ENCODE peak calls at places on chromosomes 5 and 9, in six cellular contexts. One of them, this sample, is unnamed.

GRCh38 chr9:37300620-37301368 is 121.7 kb upstream of the GRHPR start:
- DNase-seq in K562: peak
- DNase-seq in mammary epithelial cell: peak
- DNase-seq in BJ: no peak
- DNase-seq in Caco-2: no peak
- DNase-seq in brain microvascular endothelial cell: no peak
- DNase-seq in this sample: no peak

GRCh38 chr9:91930475-91930874 is 19.6 kb downstream of the ROR2 start:
- DNase-seq in K562: no peak
- DNase-seq in mammary epithelial cell: peak
- DNase-seq in BJ: no peak
- DNase-seq in Caco-2: no peak
- DNase-seq in brain microvascular endothelial cell: peak
- DNase-seq in this sample: no peak

GRCh38 chr9:20651926-20652325 is 29.6 kb upstream of the MLLT3 start:
- DNase-seq in K562: no peak
- DNase-seq in mammary epithelial cell: no peak
- DNase-seq in BJ: no peak
- DNase-seq in Caco-2: no peak
- DNase-seq in brain microvascular endothelial cell: no peak
- DNase-seq in this sample: no peak

GRCh38 chr5:135481908-135482307 is 29.8 kb upstream of the TIFAB start:
- DNase-seq in K562: no peak
- DNase-seq in mammary epithelial cell: no peak
- DNase-seq in BJ: no peak
- DNase-seq in Caco-2: no peak
- DNase-seq in brain microvascular endothelial cell: no peak
- DNase-seq in this sample: no peak

GRCh38 chr9:111482656-111483418 is 1.3 kb downstream of the ECPAS start:
- DNase-seq in K562: peak
- DNase-seq in mammary epithelial cell: peak
- DNase-seq in BJ: no peak
- DNase-seq in Caco-2: peak
- DNase-seq in brain microvascular endothelial cell: peak
- DNase-seq in this sample: peak

GRCh38 chr9:33184947-33185346 is 17.8 kb upstream of the B4GALT1 start:
- DNase-seq in K562: peak
- DNase-seq in mammary epithelial cell: no peak
- DNase-seq in BJ: no peak
- DNase-seq in Caco-2: no peak
- DNase-seq in brain microvascular endothelial cell: no peak
- DNase-seq in this sample: no peak

GRCh38 chr5:11857391-11857790 is 46.9 kb downstream of the CTNND2 start:
- DNase-seq in K562: no peak
- DNase-seq in mammary epithelial cell: no peak
- DNase-seq in BJ: no peak
- DNase-seq in Caco-2: no peak
- DNase-seq in brain microvascular endothelial cell: no peak
- DNase-seq in this sample: no peak

GRCh38 chr5:154829589-154830218 is 20.7 kb downstream of the FAXDC2 start:
- DNase-seq in K562: no peak
- DNase-seq in mammary epithelial cell: peak
- DNase-seq in BJ: no peak
- DNase-seq in Caco-2: no peak
- DNase-seq in brain microvascular endothelial cell: no peak
- DNase-seq in this sample: no peak

GRCh38 chr5:66306105-66306843 is 162.2 kb downstream of the SREK1 start:
- DNase-seq in K562: peak
- DNase-seq in mammary epithelial cell: peak
- DNase-seq in BJ: peak
- DNase-seq in Caco-2: peak
- DNase-seq in brain microvascular endothelial cell: peak
- DNase-seq in this sample: peak

GRCh38 chr9:3879731-3880493 is 354.1 kb upstream of the RFX3 start:
- DNase-seq in K562: no peak
- DNase-seq in mammary epithelial cell: peak
- DNase-seq in BJ: no peak
- DNase-seq in Caco-2: no peak
- DNase-seq in brain microvascular endothelial cell: no peak
- DNase-seq in this sample: no peak

GRCh38 chr9:128333368-128333969 is 6.9 kb upstream of the SLC27A4 start:
- DNase-seq in K562: no peak
- DNase-seq in mammary epithelial cell: no peak
- DNase-seq in BJ: no peak
- DNase-seq in Caco-2: peak
- DNase-seq in brain microvascular endothelial cell: no peak
- DNase-seq in this sample: no peak

GRCh38 chr9:129469188-129469987 is 151.5 kb downstream of the C9orf50 start:
- DNase-seq in K562: no peak
- DNase-seq in mammary epithelial cell: no peak
- DNase-seq in BJ: no peak
- DNase-seq in Caco-2: peak
- DNase-seq in brain microvascular endothelial cell: no peak
- DNase-seq in this sample: no peak

GRCh38 chr9:127926961-127927456 is 3.6 kb downstream of the PIP5KL1 start:
- DNase-seq in K562: no peak
- DNase-seq in mammary epithelial cell: peak
- DNase-seq in BJ: no peak
- DNase-seq in Caco-2: no peak
- DNase-seq in brain microvascular endothelial cell: no peak
- DNase-seq in this sample: no peak

GRCh38 chr9:136007906-136008692 is 46.9 kb upstream of the UBAC1 start:
- DNase-seq in K562: no peak
- DNase-seq in mammary epithelial cell: peak
- DNase-seq in BJ: peak
- DNase-seq in Caco-2: no peak
- DNase-seq in brain microvascular endothelial cell: peak
- DNase-seq in this sample: no peak

GRCh38 chr9:106885451-106885850 is 22.5 kb downstream of the ZNF462 start:
- DNase-seq in K562: no peak
- DNase-seq in mammary epithelial cell: peak
- DNase-seq in BJ: peak
- DNase-seq in Caco-2: no peak
- DNase-seq in brain microvascular endothelial cell: peak
- DNase-seq in this sample: no peak

GRCh38 chr5:52948418-52949076 is 40.6 kb upstream of the ITGA2 start:
- DNase-seq in K562: peak
- DNase-seq in mammary epithelial cell: peak
- DNase-seq in BJ: peak
- DNase-seq in Caco-2: peak
- DNase-seq in brain microvascular endothelial cell: peak
- DNase-seq in this sample: no peak

GRCh38 chr5:6439588-6440550 is 8.8 kb upstream of the UBE2QL1 start:
- DNase-seq in K562: no peak
- DNase-seq in mammary epithelial cell: peak
- DNase-seq in BJ: no peak
- DNase-seq in Caco-2: no peak
- DNase-seq in brain microvascular endothelial cell: no peak
- DNase-seq in this sample: no peak

GRCh38 chr5:178306430-178307225 is 74.0 kb upstream of the PHYKPL start:
- DNase-seq in K562: no peak
- DNase-seq in mammary epithelial cell: no peak
- DNase-seq in BJ: no peak
- DNase-seq in Caco-2: no peak
- DNase-seq in brain microvascular endothelial cell: no peak
- DNase-seq in this sample: no peak

GRCh38 chr5:78569441-78569840 is 79.1 kb downstream of the LHFPL2 start:
- DNase-seq in K562: peak
- DNase-seq in mammary epithelial cell: no peak
- DNase-seq in BJ: no peak
- DNase-seq in Caco-2: no peak
- DNase-seq in brain microvascular endothelial cell: peak
- DNase-seq in this sample: peak

GRCh38 chr9:114503009-114503408 is 2.3 kb downstream of the WHRN start:
- DNase-seq in K562: no peak
- DNase-seq in mammary epithelial cell: no peak
- DNase-seq in BJ: no peak
- DNase-seq in Caco-2: no peak
- DNase-seq in brain microvascular endothelial cell: no peak
- DNase-seq in this sample: no peak
- H3K4me3 ChIP-seq in K562: peak
- H3K4me3 ChIP-seq in mammary epithelial cell: peak
- H3K4me3 ChIP-seq in BJ: no peak
- H3K4me3 ChIP-seq in Caco-2: no peak
- H3K4me3 ChIP-seq in brain microvascular endothelial cell: no peak
- H3K4me3 ChIP-seq in this sample: no peak

GRCh38 chr5:139658928-139659667 is 10.9 kb downstream of the CXXC5 start:
- DNase-seq in K562: peak
- DNase-seq in mammary epithelial cell: peak
- DNase-seq in BJ: no peak
- DNase-seq in Caco-2: no peak
- DNase-seq in brain microvascular endothelial cell: peak
- DNase-seq in this sample: no peak

GRCh38 chr5:139657363-139658321 is 9.5 kb downstream of the CXXC5 start:
- DNase-seq in K562: peak
- DNase-seq in mammary epithelial cell: no peak
- DNase-seq in BJ: no peak
- DNase-seq in Caco-2: no peak
- DNase-seq in brain microvascular endothelial cell: no peak
- DNase-seq in this sample: peak

GRCh38 chr5:139660105-139660915 is 12.2 kb downstream of the CXXC5 start:
- DNase-seq in K562: no peak
- DNase-seq in mammary epithelial cell: peak
- DNase-seq in BJ: no peak
- DNase-seq in Caco-2: no peak
- DNase-seq in brain microvascular endothelial cell: no peak
- DNase-seq in this sample: peak

GRCh38 chr5:139659673-139660072 is 11.5 kb downstream of the CXXC5 start:
- DNase-seq in K562: no peak
- DNase-seq in mammary epithelial cell: no peak
- DNase-seq in BJ: no peak
- DNase-seq in Caco-2: no peak
- DNase-seq in brain microvascular endothelial cell: no peak
- DNase-seq in this sample: peak

GRCh38 chr5:139658501-139658927 is 10.4 kb downstream of the CXXC5 start:
- DNase-seq in K562: no peak
- DNase-seq in mammary epithelial cell: no peak
- DNase-seq in BJ: no peak
- DNase-seq in Caco-2: no peak
- DNase-seq in brain microvascular endothelial cell: no peak
- DNase-seq in this sample: no peak
- H3K4me3 ChIP-seq in K562: no peak
- H3K4me3 ChIP-seq in mammary epithelial cell: no peak
- H3K4me3 ChIP-seq in BJ: no peak
- H3K4me3 ChIP-seq in Caco-2: no peak
- H3K4me3 ChIP-seq in brain microvascular endothelial cell: no peak
- H3K4me3 ChIP-seq in this sample: peak

GRCh38 chr5:43019293-43019614 is 20.9 kb downstream of the ANXA2R start:
- DNase-seq in K562: no peak
- DNase-seq in mammary epithelial cell: no peak
- DNase-seq in BJ: no peak
- DNase-seq in Caco-2: no peak
- DNase-seq in brain microvascular endothelial cell: no peak
- DNase-seq in this sample: no peak

GRCh38 chr5:43017438-43017820 is 22.7 kb downstream of the ANXA2R start:
- DNase-seq in K562: no peak
- DNase-seq in mammary epithelial cell: no peak
- DNase-seq in BJ: no peak
- DNase-seq in Caco-2: no peak
- DNase-seq in brain microvascular endothelial cell: no peak
- DNase-seq in this sample: no peak

GRCh38 chr5:43019615-43020293 is 20.4 kb downstream of the ANXA2R start:
- DNase-seq in K562: no peak
- DNase-seq in mammary epithelial cell: no peak
- DNase-seq in BJ: no peak
- DNase-seq in Caco-2: peak
- DNase-seq in brain microvascular endothelial cell: peak
- DNase-seq in this sample: no peak

GRCh38 chr5:43014522-43014921 is 25.6 kb downstream of the ANXA2R start:
- DNase-seq in K562: no peak
- DNase-seq in mammary epithelial cell: no peak
- DNase-seq in BJ: no peak
- DNase-seq in Caco-2: no peak
- DNase-seq in brain microvascular endothelial cell: no peak
- DNase-seq in this sample: no peak

GRCh38 chr5:43016217-43016779 is 23.8 kb downstream of the ANXA2R start:
- DNase-seq in K562: no peak
- DNase-seq in mammary epithelial cell: no peak
- DNase-seq in BJ: no peak
- DNase-seq in Caco-2: no peak
- DNase-seq in brain microvascular endothelial cell: no peak
- DNase-seq in this sample: no peak
- H3K4me3 ChIP-seq in K562: no peak
- H3K4me3 ChIP-seq in mammary epithelial cell: no peak
- H3K4me3 ChIP-seq in BJ: no peak
- H3K4me3 ChIP-seq in Caco-2: no peak
- H3K4me3 ChIP-seq in brain microvascular endothelial cell: peak
- H3K4me3 ChIP-seq in this sample: no peak

GRCh38 chr9:97854696-97855485 is 1.9 kb downstream of the FOXE1 start:
- DNase-seq in K562: no peak
- DNase-seq in mammary epithelial cell: no peak
- DNase-seq in BJ: no peak
- DNase-seq in Caco-2: no peak
- DNase-seq in brain microvascular endothelial cell: no peak
- DNase-seq in this sample: no peak

GRCh38 chr9:97852001-97852398 is 1.0 kb upstream of the FOXE1 start:
- DNase-seq in K562: no peak
- DNase-seq in mammary epithelial cell: no peak
- DNase-seq in BJ: no peak
- DNase-seq in Caco-2: no peak
- DNase-seq in brain microvascular endothelial cell: no peak
- DNase-seq in this sample: no peak

GRCh38 chr9:97853844-97854695 is 1.0 kb downstream of the FOXE1 start:
- DNase-seq in K562: no peak
- DNase-seq in mammary epithelial cell: peak
- DNase-seq in BJ: no peak
- DNase-seq in Caco-2: no peak
- DNase-seq in brain microvascular endothelial cell: no peak
- DNase-seq in this sample: no peak

GRCh38 chr9:97852399-97853055 is 499 bp upstream of the FOXE1 start:
- DNase-seq in K562: no peak
- DNase-seq in mammary epithelial cell: no peak
- DNase-seq in BJ: no peak
- DNase-seq in Caco-2: no peak
- DNase-seq in brain microvascular endothelial cell: no peak
- DNase-seq in this sample: no peak

DNA sequence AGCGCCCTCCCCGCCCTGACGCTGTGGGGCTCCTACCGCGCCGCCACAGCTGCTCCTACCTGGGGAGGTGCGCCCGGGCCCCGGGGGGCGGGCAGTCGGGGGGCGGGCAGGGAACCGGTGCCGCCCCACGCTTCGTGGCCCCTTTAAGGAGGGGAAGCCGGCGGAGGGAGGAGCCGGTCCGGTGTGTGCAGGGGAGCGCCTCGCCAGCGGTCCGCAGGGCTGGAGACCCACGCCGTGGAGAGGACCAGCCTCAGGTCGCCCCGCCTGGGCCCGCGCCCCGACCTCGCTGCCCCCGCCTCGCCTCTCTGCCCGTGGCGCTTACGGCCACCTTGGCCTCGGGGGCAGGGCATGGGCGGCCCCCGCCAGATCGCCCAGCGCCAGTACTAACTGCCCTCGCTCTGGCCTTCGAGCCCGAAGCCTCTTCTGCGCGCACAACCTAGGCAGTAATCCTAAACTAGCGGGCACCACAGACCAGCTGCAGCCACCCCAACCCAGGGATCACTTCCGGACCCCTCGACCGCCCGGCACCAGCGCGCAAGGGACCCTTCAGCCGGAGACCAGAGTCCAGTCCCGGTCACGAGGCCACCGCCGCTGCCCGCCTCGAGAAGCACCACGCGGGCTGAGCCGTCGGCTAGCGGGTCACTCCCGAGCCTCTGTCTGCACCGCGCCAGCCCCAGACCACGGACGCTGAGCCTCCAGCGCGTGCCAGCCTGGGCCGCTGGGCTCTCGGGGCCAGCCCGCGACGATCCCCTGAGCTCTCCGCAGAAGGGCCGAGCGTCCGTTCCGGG is at the start of gene FOXE1:
- DNase-seq in K562: no peak
- DNase-seq in mammary epithelial cell: peak
- DNase-seq in BJ: no peak
- DNase-seq in Caco-2: no peak
- DNase-seq in brain microvascular endothelial cell: no peak
- DNase-seq in this sample: no peak
- H3K4me3 ChIP-seq in K562: no peak
- H3K4me3 ChIP-seq in mammary epithelial cell: no peak
- H3K4me3 ChIP-seq in BJ: peak
- H3K4me3 ChIP-seq in Caco-2: no peak
- H3K4me3 ChIP-seq in brain microvascular endothelial cell: no peak
- H3K4me3 ChIP-seq in this sample: peak

This sample was measured in pancreas.